ENCODE peak calls at places on chromosomes 16 and 17, in seven cellular contexts. One of them, this sample, is unnamed.
A peak's percentile ranks its signal among the peaks of the same experiment; 100 is the strongest.

GRCh38 chr17:44792276-44792675 is 33.5 kb downstream of the ADAM11 start:
- DNase-seq in GM10248: no peak
- DNase-seq in dorsolateral prefrontal cortex: no peak
- DNase-seq in B cell: no peak
- DNase-seq in GM13977: no peak
- DNase-seq in spleen: no peak
- DNase-seq in stomach: no peak
- DNase-seq in this sample: no peak

GRCh38 chr17:19311421-19312215 is 50.9 kb downstream of the B9D1 start:
- DNase-seq in GM13977: no peak
- DNase-seq in stomach: no peak
- DNase-seq in B cell: no peak
- DNase-seq in GM10248: no peak
- DNase-seq in spleen: peak; percentile 73
- DNase-seq in dorsolateral prefrontal cortex: no peak
- DNase-seq in this sample: no peak

GRCh38 chr16:66207139-66207863 is 159.2 kb upstream of the CDH5 start:
- DNase-seq in stomach: no peak
- DNase-seq in spleen: no peak
- DNase-seq in GM10248: no peak
- DNase-seq in B cell: no peak
- DNase-seq in dorsolateral prefrontal cortex: no peak
- DNase-seq in GM13977: no peak
- DNase-seq in this sample: no peak

GRCh38 chr16:75105306-75106061 is 11.1 kb downstream of the LDHD start:
- DNase-seq in GM10248: peak; percentile 27
- DNase-seq in stomach: no peak
- DNase-seq in B cell: no peak
- DNase-seq in spleen: peak; percentile 78
- DNase-seq in dorsolateral prefrontal cortex: peak; percentile 54
- DNase-seq in GM13977: no peak
- DNase-seq in this sample: no peak

GRCh38 chr16:31002810-31003209 is 7.6 kb downstream of the STX1B start:
- DNase-seq in dorsolateral prefrontal cortex: no peak
- DNase-seq in spleen: no peak
- DNase-seq in GM10248: no peak
- DNase-seq in B cell: no peak
- DNase-seq in GM13977: no peak
- DNase-seq in stomach: no peak
- DNase-seq in this sample: no peak

GRCh38 chr16:66880288-66881013 is at the start of gene PDP2:
- DNase-seq in B cell: peak; percentile 94
- DNase-seq in GM13977: peak; percentile 93
- DNase-seq in spleen: peak; percentile 96
- DNase-seq in stomach: peak; percentile 96
- DNase-seq in GM10248: peak; percentile 96
- DNase-seq in dorsolateral prefrontal cortex: peak; percentile 96
- DNase-seq in this sample: peak; percentile 88

GRCh38 chr17:16954541-16954940 is 17.4 kb downstream of the TNFRSF13B start:
- DNase-seq in GM10248: no peak
- DNase-seq in B cell: no peak
- DNase-seq in stomach: no peak
- DNase-seq in GM13977: no peak
- DNase-seq in dorsolateral prefrontal cortex: no peak
- DNase-seq in spleen: peak; percentile 41
- DNase-seq in this sample: no peak

GRCh38 chr17:33901085-33901484 is 354.0 kb upstream of the CCL2 start:
- DNase-seq in dorsolateral prefrontal cortex: no peak
- DNase-seq in GM10248: no peak
- DNase-seq in spleen: no peak
- DNase-seq in stomach: no peak
- DNase-seq in B cell: no peak
- DNase-seq in GM13977: no peak
- DNase-seq in this sample: no peak

GRCh38 chr16:77540656-77541055 is 105.8 kb upstream of the ADAMTS18 start:
- DNase-seq in dorsolateral prefrontal cortex: no peak
- DNase-seq in GM10248: no peak
- DNase-seq in stomach: no peak
- DNase-seq in spleen: no peak
- DNase-seq in GM13977: no peak
- DNase-seq in B cell: no peak
- DNase-seq in this sample: peak; percentile 67

GRCh38 chr17:68289936-68290267 is 1.0 kb downstream of the SLC16A6 start:
- DNase-seq in stomach: no peak
- DNase-seq in GM13977: no peak
- DNase-seq in B cell: no peak
- DNase-seq in GM10248: no peak
- DNase-seq in spleen: no peak
- DNase-seq in dorsolateral prefrontal cortex: no peak
- DNase-seq in this sample: no peak

GRCh38 chr16:57620316-57621231 is 7.9 kb upstream of the ADGRG1 start:
- DNase-seq in dorsolateral prefrontal cortex: no peak
- DNase-seq in stomach: peak; percentile 88
- DNase-seq in GM13977: no peak
- DNase-seq in GM10248: no peak
- DNase-seq in B cell: no peak
- DNase-seq in spleen: peak; percentile 46
- DNase-seq in this sample: no peak

GRCh38 chr17:77151236-77151635 is 10.5 kb downstream of the SEC14L1 start:
- DNase-seq in GM13977: no peak
- DNase-seq in spleen: no peak
- DNase-seq in B cell: no peak
- DNase-seq in dorsolateral prefrontal cortex: no peak
- DNase-seq in stomach: no peak
- DNase-seq in GM10248: no peak
- DNase-seq in this sample: no peak

GRCh38 chr17:10798332-10798749 is 5.6 kb downstream of the TMEM238L start:
- DNase-seq in B cell: no peak
- DNase-seq in spleen: no peak
- DNase-seq in dorsolateral prefrontal cortex: no peak
- DNase-seq in stomach: peak; percentile 96
- DNase-seq in GM10248: no peak
- DNase-seq in GM13977: no peak
- DNase-seq in this sample: no peak

GRCh38 chr17:3411070-3411469 is at the start of gene OR3A3:
- DNase-seq in GM10248: no peak
- DNase-seq in spleen: no peak
- DNase-seq in B cell: no peak
- DNase-seq in stomach: no peak
- DNase-seq in GM13977: no peak
- DNase-seq in dorsolateral prefrontal cortex: no peak
- DNase-seq in this sample: no peak

GRCh38 chr17:31674305-31674704 is 184.7 kb downstream of the COPRS start:
- DNase-seq in B cell: no peak
- DNase-seq in spleen: no peak
- DNase-seq in GM10248: no peak
- DNase-seq in GM13977: no peak
- DNase-seq in stomach: no peak
- DNase-seq in dorsolateral prefrontal cortex: no peak
- DNase-seq in this sample: no peak

GRCh38 chr16:12455287-12455798 is 348.3 kb downstream of the CPPED1 start:
- DNase-seq in GM13977: no peak
- DNase-seq in dorsolateral prefrontal cortex: peak; percentile 61
- DNase-seq in stomach: peak; percentile 61
- DNase-seq in GM10248: peak; percentile 53
- DNase-seq in B cell: no peak
- DNase-seq in spleen: peak; percentile 91
- DNase-seq in this sample: peak; percentile 23

GRCh38 chr16:46649571-46649970 is 28.4 kb upstream of the SHCBP1 start:
- DNase-seq in dorsolateral prefrontal cortex: peak; percentile 24
- DNase-seq in GM13977: no peak
- DNase-seq in stomach: no peak
- DNase-seq in spleen: no peak
- DNase-seq in B cell: no peak
- DNase-seq in GM10248: no peak
- DNase-seq in this sample: no peak

DNA sequence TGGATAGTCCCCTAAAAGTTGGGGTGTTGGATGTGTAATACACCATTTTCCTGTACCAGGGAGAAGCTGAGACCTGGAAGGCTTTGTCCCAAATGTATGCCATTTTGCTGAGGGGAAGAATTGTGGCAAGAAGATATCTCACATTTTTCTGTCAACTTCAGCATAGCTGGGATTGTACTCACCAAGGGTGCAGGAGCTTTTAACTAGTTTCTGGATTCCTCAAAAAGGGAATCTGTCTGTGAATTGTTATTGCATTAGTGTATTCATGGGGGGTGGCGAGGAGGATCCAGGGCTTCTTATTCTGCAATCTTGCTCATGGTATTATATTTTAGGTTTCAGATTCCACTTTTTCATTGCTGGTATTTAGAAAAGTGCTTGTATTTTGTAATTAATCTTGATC is 208.2 kb upstream of the MYOCD start:
- DNase-seq in stomach: no peak
- DNase-seq in B cell: no peak
- DNase-seq in GM13977: no peak
- DNase-seq in GM10248: no peak
- DNase-seq in spleen: no peak
- DNase-seq in dorsolateral prefrontal cortex: no peak
- DNase-seq in this sample: no peak
- TF ChIP-seq CTCF in stomach: no peak
- TF ChIP-seq CTCF in B cell: no peak
- TF ChIP-seq CTCF in GM13977: no peak
- TF ChIP-seq CTCF in GM10248: no peak
- TF ChIP-seq CTCF in spleen: no peak
- TF ChIP-seq CTCF in dorsolateral prefrontal cortex: no peak
- TF ChIP-seq CTCF in this sample: no peak

DNA sequence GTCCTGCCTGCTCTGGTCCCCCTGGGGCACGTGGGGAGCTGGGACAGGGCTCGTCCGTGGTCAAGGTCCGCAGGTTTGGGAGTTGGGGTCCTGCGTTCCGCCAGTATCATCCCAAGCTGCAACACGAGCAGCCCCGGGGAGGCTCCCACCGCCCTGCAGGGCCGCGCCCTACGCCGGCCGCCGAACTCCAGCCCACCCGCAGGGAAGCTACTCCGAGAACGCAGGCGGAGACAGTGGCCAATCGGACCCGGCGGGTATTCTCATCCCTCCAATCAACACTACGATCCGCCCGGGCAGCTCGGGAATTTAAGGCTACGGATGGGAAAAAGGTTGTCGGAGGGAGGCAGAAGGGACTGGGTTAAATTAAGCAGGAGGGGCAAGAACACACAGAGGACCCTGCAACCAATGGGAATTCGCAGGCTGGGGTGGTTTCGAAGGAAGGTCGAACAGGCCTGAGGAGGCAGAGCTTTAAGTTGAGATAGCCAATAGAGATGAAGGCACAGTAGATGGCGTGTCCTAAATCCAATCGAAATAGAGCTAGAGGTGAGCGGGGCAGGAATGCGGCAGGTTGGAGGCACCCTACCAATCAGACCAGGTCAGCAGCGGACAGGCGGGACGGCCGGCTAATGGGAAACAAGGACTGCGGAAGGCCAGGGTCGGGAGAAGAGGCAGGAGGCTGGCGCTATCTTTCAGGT is 626 bp downstream of the SPAG7 start:
- DNase-seq in GM10248: peak; percentile 97
- DNase-seq in GM13977: peak; percentile 99
- DNase-seq in B cell: peak; percentile 98
- DNase-seq in dorsolateral prefrontal cortex: peak; percentile 98
- DNase-seq in stomach: peak; percentile 98
- DNase-seq in spleen: peak; percentile 98
- DNase-seq in this sample: peak; percentile 99
- TF ChIP-seq CTCF in GM10248: no peak
- TF ChIP-seq CTCF in GM13977: no peak
- TF ChIP-seq CTCF in B cell: no peak
- TF ChIP-seq CTCF in dorsolateral prefrontal cortex: no peak
- TF ChIP-seq CTCF in stomach: no peak
- TF ChIP-seq CTCF in spleen: no peak
- TF ChIP-seq CTCF in this sample: no peak

DNA sequence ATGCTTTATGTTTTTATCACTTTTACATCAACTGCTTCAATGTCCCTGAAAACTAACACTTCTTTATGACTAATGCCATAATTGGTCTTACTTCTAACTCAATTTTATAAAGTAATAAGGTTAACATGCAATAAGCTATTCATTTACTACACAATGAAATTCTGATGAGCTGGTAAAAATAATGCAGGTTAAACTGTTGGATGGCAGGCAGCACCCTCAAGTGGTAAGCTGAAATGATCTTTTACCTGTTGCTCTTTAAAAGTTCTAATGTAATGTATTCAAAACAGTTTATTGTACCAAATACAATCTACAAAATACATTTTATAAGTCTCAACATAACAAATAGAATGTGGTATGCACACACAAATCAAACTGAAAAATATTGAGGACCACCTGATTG is 1280.3 kb downstream of the CDH8 start:
- DNase-seq in B cell: no peak
- DNase-seq in stomach: no peak
- DNase-seq in GM13977: no peak
- DNase-seq in GM10248: no peak
- DNase-seq in dorsolateral prefrontal cortex: no peak
- DNase-seq in spleen: no peak
- DNase-seq in this sample: no peak
- TF ChIP-seq CTCF in B cell: no peak
- TF ChIP-seq CTCF in stomach: no peak
- TF ChIP-seq CTCF in GM13977: peak; percentile 33
- TF ChIP-seq CTCF in GM10248: no peak
- TF ChIP-seq CTCF in dorsolateral prefrontal cortex: no peak
- TF ChIP-seq CTCF in spleen: no peak
- TF ChIP-seq CTCF in this sample: no peak

GRCh38 chr17:1997587-1998425 is 27.3 kb downstream of the RTN4RL1 start:
- DNase-seq in spleen: no peak
- DNase-seq in GM10248: no peak
- DNase-seq in dorsolateral prefrontal cortex: no peak
- DNase-seq in GM13977: no peak
- DNase-seq in stomach: peak; percentile 89
- DNase-seq in B cell: no peak
- DNase-seq in this sample: no peak

GRCh38 chr17:1998426-1998784 is 26.7 kb downstream of the RTN4RL1 start:
- DNase-seq in GM10248: no peak
- DNase-seq in dorsolateral prefrontal cortex: no peak
- DNase-seq in stomach: no peak
- DNase-seq in GM13977: no peak
- DNase-seq in spleen: no peak
- DNase-seq in B cell: no peak
- DNase-seq in this sample: no peak

GRCh38 chr17:1995321-1996242 is 29.6 kb downstream of the RTN4RL1 start:
- DNase-seq in spleen: no peak
- DNase-seq in B cell: no peak
- DNase-seq in stomach: peak; percentile 50
- DNase-seq in GM13977: no peak
- DNase-seq in dorsolateral prefrontal cortex: no peak
- DNase-seq in GM10248: no peak
- DNase-seq in this sample: no peak

GRCh38 chr17:1996243-1997145 is 28.6 kb downstream of the RTN4RL1 start:
- DNase-seq in GM10248: no peak
- DNase-seq in B cell: no peak
- DNase-seq in dorsolateral prefrontal cortex: no peak
- DNase-seq in GM13977: no peak
- DNase-seq in stomach: no peak
- DNase-seq in spleen: no peak
- DNase-seq in this sample: no peak

DNA sequence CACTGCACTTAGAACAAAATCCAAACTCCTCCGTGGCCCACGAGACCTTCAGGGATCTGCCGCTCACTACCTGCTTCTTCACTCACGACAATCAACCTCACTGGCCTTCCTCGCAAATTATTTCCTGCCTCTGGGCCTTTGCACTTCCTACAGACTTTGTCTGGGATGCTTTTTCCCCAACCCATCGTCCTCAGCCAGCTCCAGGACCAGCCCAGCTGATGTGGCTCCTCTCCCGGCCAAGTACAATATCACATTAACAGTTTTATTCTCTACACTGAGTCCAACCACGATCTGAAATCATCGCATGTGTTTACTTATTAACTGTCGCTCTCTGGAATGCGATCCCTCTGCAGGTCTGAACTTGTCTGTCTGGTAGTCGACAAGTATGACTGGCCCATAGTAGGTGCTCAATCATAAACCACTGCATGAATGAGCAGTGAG is 28.0 kb downstream of the RTN4RL1 start:
- DNase-seq in B cell: no peak
- DNase-seq in spleen: no peak
- DNase-seq in dorsolateral prefrontal cortex: no peak
- DNase-seq in stomach: no peak
- DNase-seq in GM13977: no peak
- DNase-seq in GM10248: no peak
- DNase-seq in this sample: no peak
- TF ChIP-seq CTCF in B cell: no peak
- TF ChIP-seq CTCF in spleen: no peak
- TF ChIP-seq CTCF in dorsolateral prefrontal cortex: no peak
- TF ChIP-seq CTCF in stomach: no peak
- TF ChIP-seq CTCF in GM13977: no peak
- TF ChIP-seq CTCF in GM10248: no peak
- TF ChIP-seq CTCF in this sample: no peak